ENCODE peak calls at places on chromosomes 4 and X, in four cellular contexts. One of them, this sample, is unnamed.

GRCh38 chr4:74311696-74312313 is 3.5 kb downstream of the EPGN start:
- DNase-seq in A549: peak; percentile 8
- DNase-seq in IMR-90: peak; percentile 62
- DNase-seq in GM12878: peak; percentile 13
- DNase-seq in this sample: peak; percentile 62

GRCh38 chrX:103253608-103254007 is 1.3 kb downstream of the TCEAL8 start:
- DNase-seq in IMR-90: no peak
- DNase-seq in GM12878: no peak
- DNase-seq in A549: no peak
- DNase-seq in this sample: no peak

GRCh38 chr4:3209551-3210325 is 39.2 kb upstream of the MSANTD1 start:
- DNase-seq in A549: no peak
- DNase-seq in GM12878: no peak
- DNase-seq in IMR-90: no peak
- DNase-seq in this sample: no peak

GRCh38 chr4:142846105-142846728 is at the start of gene INPP4B:
- DNase-seq in GM12878: no peak
- DNase-seq in A549: no peak
- DNase-seq in IMR-90: peak; percentile 65
- DNase-seq in this sample: peak; percentile 13

GRCh38 chrX:118736394-118737010 is 9.1 kb downstream of the IL13RA1 start:
- DNase-seq in GM12878: no peak
- DNase-seq in IMR-90: no peak
- DNase-seq in A549: no peak
- DNase-seq in this sample: no peak

GRCh38 chrX:15299945-15300851 is 15.2 kb downstream of the ASB11 start:
- DNase-seq in IMR-90: peak; percentile 30
- DNase-seq in GM12878: no peak
- DNase-seq in A549: peak; percentile 25
- DNase-seq in this sample: no peak

GRCh38 chr4:7811536-7812190 is 128.0 kb downstream of the AFAP1 start:
- DNase-seq in GM12878: no peak
- DNase-seq in A549: no peak
- DNase-seq in IMR-90: peak; percentile 95
- DNase-seq in this sample: no peak

GRCh38 chr4:130028552-130028951 is 932.6 kb downstream of the C4orf33 start:
- DNase-seq in A549: no peak
- DNase-seq in GM12878: peak; percentile 33
- DNase-seq in IMR-90: no peak
- DNase-seq in this sample: no peak

GRCh38 chr4:42357325-42357724 is 40.0 kb upstream of the SHISA3 start:
- DNase-seq in IMR-90: no peak
- DNase-seq in A549: no peak
- DNase-seq in GM12878: no peak
- DNase-seq in this sample: no peak

GRCh38 chr4:2835978-2836377 is 7.7 kb upstream of the ADD1 start:
- DNase-seq in IMR-90: no peak
- DNase-seq in A549: no peak
- DNase-seq in GM12878: no peak
- DNase-seq in this sample: no peak

GRCh38 chr4:1731180-1731579 is 9.9 kb downstream of the TACC3 start:
- DNase-seq in A549: no peak
- DNase-seq in GM12878: no peak
- DNase-seq in IMR-90: peak; percentile 53
- DNase-seq in this sample: no peak

GRCh38 chrX:47483310-47484268 is 567 bp upstream of the ZNF41 start:
- DNase-seq in A549: no peak
- DNase-seq in GM12878: no peak
- DNase-seq in IMR-90: peak; percentile 30
- DNase-seq in this sample: no peak

GRCh38 chr4:128358903-128359260 is 71.3 kb upstream of the PGRMC2 start:
- DNase-seq in IMR-90: no peak
- DNase-seq in GM12878: no peak
- DNase-seq in A549: no peak
- DNase-seq in this sample: no peak

GRCh38 chrX:68989865-68990606 is 161.2 kb downstream of the EFNB1 start:
- DNase-seq in IMR-90: peak; percentile 82
- DNase-seq in GM12878: no peak
- DNase-seq in A549: no peak
- DNase-seq in this sample: no peak

GRCh38 chr4:476501-476900 is 22.5 kb downstream of the ZNF721 start:
- DNase-seq in IMR-90: peak; percentile 25
- DNase-seq in GM12878: no peak
- DNase-seq in A549: no peak
- DNase-seq in this sample: no peak
- TF ChIP-seq CEBPB in IMR-90: no peak
- TF ChIP-seq CEBPB in GM12878: no peak
- TF ChIP-seq CEBPB in A549: no peak
- TF ChIP-seq CEBPB in this sample: no peak

GRCh38 chrX:29422034-29422433 is 793.3 kb upstream of the MAGEB2 start:
- DNase-seq in IMR-90: no peak
- DNase-seq in A549: no peak
- DNase-seq in GM12878: no peak
- DNase-seq in this sample: no peak

GRCh38 chrX:29419774-29420553 is 795.4 kb upstream of the MAGEB2 start:
- DNase-seq in A549: no peak
- DNase-seq in IMR-90: peak; percentile 69
- DNase-seq in GM12878: no peak
- DNase-seq in this sample: peak; percentile 21
- TF ChIP-seq CEBPB in A549: no peak
- TF ChIP-seq CEBPB in IMR-90: no peak
- TF ChIP-seq CEBPB in GM12878: no peak
- TF ChIP-seq CEBPB in this sample: no peak

GRCh38 chr4:182143086-182143821 is 99.9 kb upstream of the TENM3 start:
- DNase-seq in IMR-90: peak; percentile 29
- DNase-seq in GM12878: no peak
- DNase-seq in A549: no peak
- DNase-seq in this sample: no peak
- TF ChIP-seq CEBPB in IMR-90: no peak
- TF ChIP-seq CEBPB in GM12878: no peak
- TF ChIP-seq CEBPB in A549: no peak
- TF ChIP-seq CEBPB in this sample: no peak

DNA sequence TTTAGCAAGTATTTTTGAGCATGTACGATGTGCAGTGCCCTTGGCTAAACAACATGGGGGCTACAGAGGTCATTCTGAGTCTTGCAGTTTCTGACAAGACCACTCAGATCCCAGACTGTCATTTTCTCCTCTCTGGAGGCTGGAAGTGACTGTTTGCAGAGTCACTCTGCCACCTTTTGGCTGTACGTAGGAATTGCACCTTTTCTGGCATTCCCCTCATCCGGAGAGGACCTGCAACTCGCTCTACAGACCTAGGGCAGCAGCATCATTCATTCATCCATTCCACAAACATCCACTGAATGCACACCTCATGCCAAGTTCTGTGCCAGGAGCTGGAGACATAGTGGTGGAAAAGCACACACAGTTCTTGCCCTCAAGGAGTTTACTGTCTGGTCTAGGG is 160.4 kb upstream of the GPR101 start:
- DNase-seq in A549: peak; percentile 5
- DNase-seq in GM12878: peak; percentile 1
- DNase-seq in IMR-90: peak; percentile 21
- DNase-seq in this sample: peak; percentile 16
- TF ChIP-seq CEBPB in A549: no peak
- TF ChIP-seq CEBPB in GM12878: no peak
- TF ChIP-seq CEBPB in IMR-90: no peak
- TF ChIP-seq CEBPB in this sample: no peak

GRCh38 chrX:152913354-152913753 is 15.5 kb downstream of the ZNF185 start:
- DNase-seq in GM12878: no peak
- DNase-seq in IMR-90: no peak
- DNase-seq in A549: no peak
- DNase-seq in this sample: no peak
- TF ChIP-seq CEBPB in GM12878: no peak
- TF ChIP-seq CEBPB in IMR-90: no peak
- TF ChIP-seq CEBPB in A549: no peak
- TF ChIP-seq CEBPB in this sample: no peak

This sample was measured in HCT116.